ENCODE peak calls at places on chromosomes 7 and 10, in five cellular contexts. X is CD8-positive, alpha-beta memory T cell; O is effector memory CD4-positive, alpha-beta T cell; V is hepatocyte; H is vagina. A is an unnamed sample.

GRCh38 chr10:100482834-100483185 is 20.0 kb downstream of the WNT8B start:
- DNase-seq in V (no peak), X (no peak), O (no peak), H (no peak), A (no peak)

GRCh38 chr10:79207726-79208125 is 139.0 kb downstream of the ZMIZ1 start:
- DNase-seq in H (no peak), O (no peak), X (no peak), V (no peak), A (no peak)

GRCh38 chr10:73772280-73773151 is 9.3 kb upstream of the CHCHD1 start:
- DNase-seq in O (peak; percentile 77), V (peak; percentile 88), H (no peak), X (peak; percentile 84), A (peak; percentile 78)

GRCh38 chr7:112989531-112989930 is 97.1 kb downstream of the GPR85 start:
- DNase-seq in O (no peak), H (no peak), V (no peak), X (no peak), A (no peak)

GRCh38 chr7:1663243-1663642 is 6.8 kb upstream of the ELFN1 start:
- DNase-seq in X (no peak), V (no peak), H (no peak), O (no peak), A (no peak)

GRCh38 chr10:89466599-89467035 is 52.2 kb downstream of the IFIT5 start:
- DNase-seq in V (peak; percentile 65), O (no peak), H (no peak), X (no peak), A (no peak)

GRCh38 chr10:52455095-52455494 is 141.0 kb downstream of the DKK1 start:
- DNase-seq in O (no peak), X (no peak), V (no peak), H (no peak), A (no peak)

GRCh38 chr10:74227697-74228424 is 76.8 kb downstream of the ADK start:
- DNase-seq in X (peak; percentile 37), H (no peak), V (no peak), O (no peak), A (no peak)

GRCh38 chr7:144513332-144513731 is 109.8 kb upstream of the NOBOX start:
- DNase-seq in X (no peak), V (peak; percentile 35), O (no peak), H (no peak), A (no peak)

GRCh38 chr7:66088861-66089838 is 13.5 kb downstream of the ASL start:
- DNase-seq in X (no peak), O (no peak), H (no peak), V (no peak), A (no peak)

GRCh38 chr7:135368416-135369186 is 135.0 kb downstream of the STRA8 start:
- DNase-seq in V (no peak), X (no peak), H (no peak), O (no peak), A (no peak)

GRCh38 chr7:135690566-135690965 is 28.3 kb downstream of the STMP1 start:
- DNase-seq in O (no peak), H (no peak), V (no peak), X (no peak), A (no peak)

GRCh38 chr10:78455873-78456272 is 422.2 kb downstream of the RPS24 start:
- DNase-seq in H (no peak), O (no peak), V (no peak), X (no peak), A (no peak)

GRCh38 chr7:38368191-38368605 is 94.8 kb upstream of the TARP start:
- DNase-seq in X (peak; percentile 71), H (no peak), O (peak; percentile 59), V (peak; percentile 83), A (peak; percentile 67)

GRCh38 chr10:88347597-88348304 is 235.4 kb downstream of the RNLS start:
- DNase-seq in H (no peak), X (no peak), O (no peak), V (no peak), A (no peak)

GRCh38 chr10:90378524-90379076 is 479.2 kb downstream of the HTR7 start:
- DNase-seq in O (no peak), X (no peak), H (no peak), V (no peak), A (no peak)

GRCh38 chr10:50635286-50635685 is 11.5 kb upstream of the SGMS1 start:
- DNase-seq in X (no peak), V (no peak), H (no peak), O (no peak), A (no peak)

GRCh38 chr7:29381206-29382094 is 182.2 kb upstream of the PRR15 start:
- DNase-seq in V (no peak), H (no peak), X (no peak), O (no peak), A (no peak)

GRCh38 chr10:44387853-44388251 is 3.0 kb upstream of the CXCL12 start:
- DNase-seq in H (peak; percentile 46), O (no peak), X (no peak), V (no peak), A (no peak)
- H3K9me3 ChIP-seq in H (no peaks in the 10 kb centered on the region), O (no peaks in the 10 kb centered on the region), X (no peaks in the 10 kb centered on the region), V (no peaks in the 10 kb centered on the region), A (no peaks in the 10 kb centered on the region)

GRCh38 chr10:131079314-131079713 is 232.2 kb downstream of the TCERG1L start:
- DNase-seq in X (no peak), O (no peak), V (no peak), H (no peak), A (no peak)

GRCh38 chr10:131077031-131077430 is 234.5 kb downstream of the TCERG1L start:
- DNase-seq in V (no peak), H (no peak), X (no peak), O (no peak), A (no peak)

GRCh38 chr10:131076341-131076740 is 235.2 kb downstream of the TCERG1L start:
- DNase-seq in X (no peak), O (no peak), V (no peak), H (no peak), A (no peak)

GRCh38 chr10:131078131-131078881 is 233.2 kb downstream of the TCERG1L start:
- DNase-seq in V (no peak), H (no peak), O (no peak), X (no peak), A (no peak)

GRCh38 chr10:131077724-131078123 is 233.8 kb downstream of the TCERG1L start:
- DNase-seq in V (no peak), O (no peak), H (no peak), X (no peak), A (no peak)
- H3K9me3 ChIP-seq in V (no peaks in the 10 kb centered on the region), O (no peaks in the 10 kb centered on the region), H (no peaks in the 10 kb centered on the region), X (no peaks in the 10 kb centered on the region), A (no peaks in the 10 kb centered on the region)

DNA sequence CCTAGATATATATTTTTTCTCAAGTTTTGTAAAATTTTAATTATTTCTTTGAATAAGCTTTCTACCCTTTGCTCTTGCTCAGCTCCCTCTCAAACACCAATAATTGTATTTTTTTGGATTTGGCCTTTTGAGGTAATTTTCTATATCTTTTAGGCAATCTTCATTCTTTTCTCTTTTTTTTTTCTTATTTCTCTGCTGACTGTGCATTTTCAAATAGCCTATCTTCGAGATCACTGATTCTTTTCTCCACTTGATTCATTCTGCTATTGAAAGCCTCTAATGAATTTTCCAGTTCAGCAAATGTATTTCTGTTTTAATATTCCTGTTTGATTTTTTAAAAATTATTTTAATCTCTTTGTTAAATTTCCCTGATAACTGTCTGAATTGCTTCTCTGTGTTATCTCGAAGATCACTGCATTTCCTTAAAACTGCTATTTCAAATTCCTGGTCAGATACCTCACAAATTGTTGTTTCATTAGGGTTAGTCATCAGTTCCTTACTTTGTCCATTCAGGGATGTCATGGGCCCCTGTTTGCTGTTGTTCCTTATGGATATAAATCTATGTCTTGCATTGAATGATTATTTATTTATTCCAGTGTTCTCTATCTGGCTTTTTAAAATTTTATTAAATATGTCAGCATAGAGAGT is 100.1 kb upstream of the UNC5B start:
- DNase-seq in V (no peak), H (no peak), O (no peak), X (no peak), A (no peak)
- H3K9me3 ChIP-seq in V (no peaks in the 10 kb centered on the region), H (peaks cover 9% of the 10 kb centered on the region), O (peaks cover 10% of the 10 kb centered on the region), X (no peaks in the 10 kb centered on the region), A (peaks cover 5% of the 10 kb centered on the region)

GRCh38 chr7:99497771-99498545 is 2.1 kb downstream of the ZNF394 start:
- DNase-seq in H (no peak), O (no peak), X (no peak), V (no peak), A (no peak)

GRCh38 chr7:99498546-99498944 is 1.5 kb downstream of the ZNF394 start:
- DNase-seq in O (no peak), H (no peak), X (no peak), V (peak; percentile 8), A (no peak)

GRCh38 chr7:99489235-99489634 is 10.8 kb downstream of the ZNF394 start:
- DNase-seq in O (no peak), V (no peak), X (no peak), H (no peak), A (no peak)

GRCh38 chr7:99490878-99491277 is 9.2 kb downstream of the ZNF394 start:
- DNase-seq in X (no peak), H (no peak), V (no peak), O (no peak), A (no peak)

GRCh38 chr7:99493823-99494222 is 6.3 kb downstream of the ZNF394 start:
- DNase-seq in V (no peak), X (no peak), O (no peak), H (no peak), A (no peak)
- H3K9me3 ChIP-seq in V (peaks cover 13% of the 10 kb centered on the region), X (peaks cover 12% of the 10 kb centered on the region), O (peaks cover 13% of the 10 kb centered on the region), H (peaks cover 10% of the 10 kb centered on the region), A (peaks cover 4% of the 10 kb centered on the region)

DNA sequence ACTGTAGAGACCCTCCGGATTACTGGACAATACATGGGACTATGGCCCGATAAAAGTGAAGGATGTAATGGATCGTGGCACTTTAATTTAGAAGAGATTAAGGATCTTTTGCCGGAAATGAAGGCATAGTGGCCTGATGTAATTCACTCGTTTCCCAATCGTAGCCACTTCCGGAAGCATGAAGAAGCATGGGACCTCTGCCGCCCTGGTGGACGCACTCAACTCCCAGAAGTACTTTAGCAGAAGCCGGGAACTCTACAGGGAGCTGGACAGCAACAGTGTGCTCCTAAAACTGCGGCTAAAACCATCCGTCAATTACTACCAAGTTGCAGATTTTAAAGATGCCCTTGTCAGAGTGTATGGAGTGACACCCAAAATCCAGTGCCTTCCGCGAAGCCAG is 59.6 kb upstream of the NUPR2 start:
- DNase-seq in H (no peak), O (no peak), X (no peak), V (no peak), A (no peak)
- H3K9me3 ChIP-seq in H (no peaks in the 10 kb centered on the region), O (no peaks in the 10 kb centered on the region), X (no peaks in the 10 kb centered on the region), V (no peaks in the 10 kb centered on the region), A (no peaks in the 10 kb centered on the region)

GRCh38 chr10:37710831-37711616 is 146.4 kb downstream of the ZNF248 start:
- DNase-seq in X (no peak), H (no peak), V (no peak), O (no peak), A (no peak)

GRCh38 chr10:37703833-37704382 is 153.5 kb downstream of the ZNF248 start:
- DNase-seq in V (no peak), H (peak; percentile 82), X (no peak), O (no peak), A (no peak)

GRCh38 chr10:37704566-37704965 is 152.8 kb downstream of the ZNF248 start:
- DNase-seq in H (no peak), X (no peak), V (no peak), O (no peak), A (no peak)

GRCh38 chr10:37711617-37712488 is 145.6 kb downstream of the ZNF248 start:
- DNase-seq in V (no peak), H (no peak), X (no peak), O (no peak), A (no peak)

GRCh38 chr10:37707829-37708578 is 149.4 kb downstream of the ZNF248 start:
- DNase-seq in H (no peak), X (no peak), O (no peak), V (no peak), A (no peak)
- H3K9me3 ChIP-seq in H (no peaks in the 10 kb centered on the region), X (no peaks in the 10 kb centered on the region), O (no peaks in the 10 kb centered on the region), V (no peaks in the 10 kb centered on the region), A (no peaks in the 10 kb centered on the region)